ENCODE peak calls at places on chromosomes 2 and 18, in five cellular contexts. R, E, N, K and H are unnamed samples.

GRCh38 chr2:64930159-64930558 is 59.0 kb upstream of the SLC1A4 start:
- DNase-seq in R (no peak), E (no peak), N (no peak), K (no peak), H (no peak)

GRCh38 chr18:26717123-26717522 is 148.4 kb downstream of the AQP4 start:
- DNase-seq in R (no peak), E (no peak), N (no peak), K (no peak), H (no peak)

GRCh38 chr18:61149786-61150185 is 183.4 kb upstream of the CDH20 start:
- DNase-seq in R (no peak), E (no peak), N (no peak), K (no peak), H (peak; percentile 13)

GRCh38 chr2:129737660-129738527 is 241.6 kb upstream of the RAB6C start:
- DNase-seq in R (no peak), E (peak; percentile 39), N (no peak), K (no peak), H (no peak)

GRCh38 chr18:59705145-59705544 is 7.9 kb upstream of the CCBE1 start:
- DNase-seq in R (no peak), E (no peak), N (no peak), K (no peak), H (no peak)

GRCh38 chr2:112121682-112122254 is 16.4 kb upstream of the FBLN7 start:
- DNase-seq in R (peak; percentile 80), E (no peak), N (no peak), K (peak; percentile 23), H (peak; percentile 23)

GRCh38 chr18:3441290-3441689 is 8.7 kb upstream of the TGIF1 start:
- DNase-seq in R (peak; percentile 64), E (peak; percentile 62), N (no peak), K (peak; percentile 12), H (peak; percentile 59)

GRCh38 chr18:79585395-79586370 is 93.9 kb upstream of the CTDP1 start:
- DNase-seq in R (no peak), E (peak; percentile 38), N (no peak), K (no peak), H (no peak)

GRCh38 chr2:73614997-73615396 is 27.2 kb downstream of the NAT8 start:
- DNase-seq in R (no peak), E (no peak), N (no peak), K (no peak), H (no peak)

GRCh38 chr18:73842795-73843394 is 304.7 kb downstream of the FBXO15 start:
- DNase-seq in R (no peak), E (no peak), N (no peak), K (peak; percentile 72), H (peak; percentile 22)

GRCh38 chr2:74228772-74229171 is 30.4 kb downstream of the MTHFD2 start:
- DNase-seq in R (no peak), E (peak; percentile 26), N (no peak), K (no peak), H (no peak)

GRCh38 chr2:129892773-129893172 is 86.7 kb upstream of the RAB6C start:
- DNase-seq in R (no peak), E (no peak), N (no peak), K (no peak), H (no peak)

GRCh38 chr2:58110765-58111164 is 64.2 kb downstream of the VRK2 start:
- DNase-seq in R (no peak), E (peak; percentile 53), N (no peak), K (no peak), H (no peak)

GRCh38 chr2:238761802-238762373 is 86.0 kb upstream of the TWIST2 start:
- DNase-seq in R (no peak), E (peak; percentile 69), N (no peak), K (peak; percentile 62), H (peak; percentile 9)

GRCh38 chr2:240701091-240701735 is 9.5 kb downstream of the AQP12A start:
- DNase-seq in R (peak; percentile 46), E (no peak), N (no peak), K (no peak), H (no peak)

GRCh38 chr2:182522930-182523541 is 96.2 kb upstream of the PDE1A start:
- DNase-seq in R (no peak), E (no peak), N (no peak), K (no peak), H (no peak)

GRCh38 chr2:47041065-47041464 is 114.0 kb downstream of the STPG4 start:
- DNase-seq in R (no peak), E (peak; percentile 83), N (no peak), K (no peak), H (no peak)

GRCh38 chr2:160220545-160221009 is 20.5 kb upstream of the ITGB6 start:
- DNase-seq in R (no peak), E (peak; percentile 51), N (no peak), K (no peak), H (no peak)

GRCh38 chr2:47145466-47145865 is 9.6 kb downstream of the STPG4 start:
- DNase-seq in R (no peak), E (no peak), N (no peak), K (no peak), H (no peak)

GRCh38 chr2:153287109-153287801 is 191.3 kb downstream of the RPRM start:
- DNase-seq in R (no peak), E (peak; percentile 87), N (no peak), K (peak; percentile 75), H (no peak)

GRCh38 chr2:226030369-226031077 is 631.0 kb downstream of the NYAP2 start:
- DNase-seq in R (no peak), E (no peak), N (no peak), K (peak; percentile 36), H (no peak)

GRCh38 chr2:66030553-66030952 is 404.4 kb upstream of the MEIS1 start:
- DNase-seq in R (no peak), E (no peak), N (no peak), K (no peak), H (peak; percentile 4)

GRCh38 chr2:240481720-240482119 is 46.3 kb downstream of the GPC1 start:
- DNase-seq in R (no peak), E (no peak), N (no peak), K (no peak), H (no peak)

GRCh38 chr2:96788393-96789244 is 27.4 kb upstream of the CNNM3 start:
- DNase-seq in R (no peak), E (no peak), N (no peak), K (no peak), H (no peak)

GRCh38 chr2:233409286-233409991 is 55.1 kb downstream of the DGKD start:
- DNase-seq in R (peak; percentile 78), E (peak; percentile 76), N (no peak), K (no peak), H (no peak)